ENCODE peak calls at places on chromosomes 13 and 19, in five cellular contexts. One of them, this sample, is unnamed.
A peak's percentile ranks its signal among the peaks of the same experiment; 100 is the strongest.

GRCh38 chr19:12720851-12721655 is 2.7 kb downstream of the TNPO2 start:
- DNase-seq in H1: no peak
- DNase-seq in neuronal stem cell: no peak
- DNase-seq in trophoblast cell: no peak
- DNase-seq in H9: no peak
- DNase-seq in this sample: peak; percentile 29

GRCh38 chr19:19514215-19514633 is 1.1 kb downstream of the TSSK6 start:
- DNase-seq in H1: no peak
- DNase-seq in neuronal stem cell: no peak
- DNase-seq in trophoblast cell: peak; percentile 69
- DNase-seq in H9: no peak
- DNase-seq in this sample: no peak

GRCh38 chr19:23075031-23075733 is 41.6 kb upstream of the ZNF730 start:
- DNase-seq in H1: peak; percentile 92
- DNase-seq in neuronal stem cell: peak; percentile 81
- DNase-seq in trophoblast cell: peak; percentile 78
- DNase-seq in H9: peak; percentile 97
- DNase-seq in this sample: peak; percentile 82

GRCh38 chr19:29484876-29485275 is 40.9 kb upstream of the VSTM2B start:
- DNase-seq in H1: no peak
- DNase-seq in neuronal stem cell: no peak
- DNase-seq in trophoblast cell: no peak
- DNase-seq in H9: peak; percentile 5
- DNase-seq in this sample: no peak

GRCh38 chr13:20566424-20566916 is 487 bp upstream of the IFT88 start:
- DNase-seq in H1: peak; percentile 17
- DNase-seq in neuronal stem cell: no peak
- DNase-seq in trophoblast cell: peak; percentile 83
- DNase-seq in H9: no peak
- DNase-seq in this sample: peak; percentile 84

GRCh38 chr13:27442071-27442647 is 8.2 kb downstream of the MTIF3 start:
- DNase-seq in H1: no peak
- DNase-seq in neuronal stem cell: no peak
- DNase-seq in trophoblast cell: peak; percentile 41
- DNase-seq in H9: no peak
- DNase-seq in this sample: no peak

GRCh38 chr13:101838305-101838835 is 385.9 kb downstream of the ITGBL1 start:
- DNase-seq in H1: no peak
- DNase-seq in neuronal stem cell: no peak
- DNase-seq in trophoblast cell: no peak
- DNase-seq in H9: no peak
- DNase-seq in this sample: peak; percentile 22

GRCh38 chr13:105410602-105411001 is 1124.9 kb downstream of the EFNB2 start:
- DNase-seq in H1: peak; percentile 10
- DNase-seq in neuronal stem cell: peak; percentile 26
- DNase-seq in trophoblast cell: peak; percentile 88
- DNase-seq in H9: peak; percentile 71
- DNase-seq in this sample: peak; percentile 9

GRCh38 chr13:77176350-77176749 is 149.4 kb upstream of the FBXL3 start:
- DNase-seq in H1: no peak
- DNase-seq in neuronal stem cell: no peak
- DNase-seq in trophoblast cell: peak; percentile 86
- DNase-seq in H9: no peak
- DNase-seq in this sample: peak; percentile 49

GRCh38 chr13:110699148-110700145 is 6.5 kb downstream of the CARS2 start:
- DNase-seq in H1: no peak
- DNase-seq in neuronal stem cell: no peak
- DNase-seq in trophoblast cell: no peak
- DNase-seq in H9: no peak
- DNase-seq in this sample: no peak

GRCh38 chr19:15452111-15453047 is 2.6 kb upstream of the WIZ start:
- DNase-seq in H1: peak; percentile 91
- DNase-seq in neuronal stem cell: peak; percentile 86
- DNase-seq in trophoblast cell: peak; percentile 52
- DNase-seq in H9: peak; percentile 99
- DNase-seq in this sample: peak; percentile 90

GRCh38 chr19:37975596-37976515 is 68.8 kb downstream of the SIPA1L3 start:
- DNase-seq in H1: no peak
- DNase-seq in neuronal stem cell: no peak
- DNase-seq in trophoblast cell: no peak
- DNase-seq in H9: no peak
- DNase-seq in this sample: no peak

GRCh38 chr19:1507763-1508506 is 4.9 kb downstream of the ADAMTSL5 start:
- DNase-seq in H1: peak; percentile 91
- DNase-seq in neuronal stem cell: peak; percentile 97
- DNase-seq in trophoblast cell: peak; percentile 97
- DNase-seq in H9: peak; percentile 98
- DNase-seq in this sample: peak; percentile 98

GRCh38 chr13:37914781-37915391 is 45.3 kb upstream of the TRPC4 start:
- DNase-seq in H1: no peak
- DNase-seq in neuronal stem cell: no peak
- DNase-seq in trophoblast cell: peak; percentile 16
- DNase-seq in H9: peak; percentile 73
- DNase-seq in this sample: peak; percentile 37

GRCh38 chr19:11191273-11191755 is 6.0 kb downstream of the KANK2 start:
- DNase-seq in H1: no peak
- DNase-seq in neuronal stem cell: no peak
- DNase-seq in trophoblast cell: peak; percentile 81
- DNase-seq in H9: no peak
- DNase-seq in this sample: peak; percentile 86

GRCh38 chr13:43316997-43317396 is 293.6 kb downstream of the DNAJC15 start:
- DNase-seq in H1: no peak
- DNase-seq in neuronal stem cell: no peak
- DNase-seq in trophoblast cell: peak; percentile 22
- DNase-seq in H9: no peak
- DNase-seq in this sample: peak; percentile 50

GRCh38 chr19:40806385-40807146 is 7.6 kb downstream of the EGLN2 start:
- DNase-seq in H1: peak; percentile 90
- DNase-seq in neuronal stem cell: peak; percentile 96
- DNase-seq in trophoblast cell: peak; percentile 93
- DNase-seq in H9: peak; percentile 99
- DNase-seq in this sample: peak; percentile 99

GRCh38 chr19:18266863-18267686 is 7.2 kb downstream of the IQCN start:
- DNase-seq in H1: no peak
- DNase-seq in neuronal stem cell: no peak
- DNase-seq in trophoblast cell: no peak
- DNase-seq in H9: no peak
- DNase-seq in this sample: peak; percentile 40

GRCh38 chr19:9565900-9566705 is 18.2 kb downstream of the ZNF121 start:
- DNase-seq in H1: no peak
- DNase-seq in neuronal stem cell: no peak
- DNase-seq in trophoblast cell: peak; percentile 18
- DNase-seq in H9: no peak
- DNase-seq in this sample: peak; percentile 21

GRCh38 chr13:49608932-49609331 is 19.4 kb upstream of the ARL11 start:
- DNase-seq in H1: no peak
- DNase-seq in neuronal stem cell: no peak
- DNase-seq in trophoblast cell: no peak
- DNase-seq in H9: no peak
- DNase-seq in this sample: no peak

GRCh38 chr19:43784251-43784980 is 3.6 kb upstream of the KCNN4 start:
- DNase-seq in H1: no peak
- DNase-seq in neuronal stem cell: no peak
- DNase-seq in trophoblast cell: peak; percentile 81
- DNase-seq in H9: peak; percentile 50
- DNase-seq in this sample: peak; percentile 88

GRCh38 chr19:812049-812816 is 9.5 kb downstream of the PLPPR3 start:
- DNase-seq in H1: no peak
- DNase-seq in neuronal stem cell: no peak
- DNase-seq in trophoblast cell: peak; percentile 42
- DNase-seq in H9: no peak
- DNase-seq in this sample: no peak

GRCh38 chr13:107767119-107767518 is 448.2 kb downstream of the LIG4 start:
- DNase-seq in H1: no peak
- DNase-seq in neuronal stem cell: no peak
- DNase-seq in trophoblast cell: no peak
- DNase-seq in H9: no peak
- DNase-seq in this sample: peak; percentile 18

GRCh38 chr19:38721977-38722773 is 22.1 kb downstream of the CAPN12 start:
- DNase-seq in H1: no peak
- DNase-seq in neuronal stem cell: peak; percentile 46
- DNase-seq in trophoblast cell: no peak
- DNase-seq in H9: no peak
- DNase-seq in this sample: no peak

GRCh38 chr13:110323172-110323851 is 16.2 kb downstream of the COL4A2 start:
- DNase-seq in H1: no peak
- DNase-seq in neuronal stem cell: no peak
- DNase-seq in trophoblast cell: peak; percentile 54
- DNase-seq in H9: peak; percentile 40
- DNase-seq in this sample: peak; percentile 81

GRCh38 chr13:55572862-55573261 is 1567.9 kb upstream of the PRR20A start:
- DNase-seq in H1: no peak
- DNase-seq in neuronal stem cell: no peak
- DNase-seq in trophoblast cell: no peak
- DNase-seq in H9: peak; percentile 33
- DNase-seq in this sample: no peak

GRCh38 chr13:86591862-86592261 is 792.6 kb upstream of the SLITRK6 start:
- DNase-seq in H1: no peak
- DNase-seq in neuronal stem cell: no peak
- DNase-seq in trophoblast cell: no peak
- DNase-seq in H9: no peak
- DNase-seq in this sample: peak; percentile 15

GRCh38 chr13:88637935-88638334 is 966.8 kb downstream of the SLITRK5 start:
- DNase-seq in H1: no peak
- DNase-seq in neuronal stem cell: no peak
- DNase-seq in trophoblast cell: no peak
- DNase-seq in H9: no peak
- DNase-seq in this sample: no peak

GRCh38 chr19:8500158-8500557 is 2.3 kb downstream of the PRAM1 start:
- DNase-seq in H1: no peak
- DNase-seq in neuronal stem cell: no peak
- DNase-seq in trophoblast cell: no peak
- DNase-seq in H9: no peak
- DNase-seq in this sample: no peak

GRCh38 chr13:112849500-112849899 is 119.5 kb upstream of the MCF2L start:
- DNase-seq in H1: no peak
- DNase-seq in neuronal stem cell: no peak
- DNase-seq in trophoblast cell: no peak
- DNase-seq in H9: no peak
- DNase-seq in this sample: no peak

GRCh38 chr13:28609936-28610335 is 49.0 kb upstream of the POMP start:
- DNase-seq in H1: no peak
- DNase-seq in neuronal stem cell: no peak
- DNase-seq in trophoblast cell: no peak
- DNase-seq in H9: no peak
- DNase-seq in this sample: peak; percentile 68

GRCh38 chr13:28611654-28612131 is 47.2 kb upstream of the POMP start:
- DNase-seq in H1: no peak
- DNase-seq in neuronal stem cell: no peak
- DNase-seq in trophoblast cell: peak; percentile 26
- DNase-seq in H9: no peak
- DNase-seq in this sample: peak; percentile 72

GRCh38 chr13:28613562-28613961 is 45.4 kb upstream of the POMP start:
- DNase-seq in H1: no peak
- DNase-seq in neuronal stem cell: no peak
- DNase-seq in trophoblast cell: no peak
- DNase-seq in H9: no peak
- DNase-seq in this sample: peak; percentile 34

GRCh38 chr13:28609381-28609780 is 49.5 kb upstream of the POMP start:
- DNase-seq in H1: no peak
- DNase-seq in neuronal stem cell: no peak
- DNase-seq in trophoblast cell: no peak
- DNase-seq in H9: no peak
- DNase-seq in this sample: no peak

GRCh38 chr13:28611021-28611420 is 47.9 kb upstream of the POMP start:
- DNase-seq in H1: no peak
- DNase-seq in neuronal stem cell: no peak
- DNase-seq in trophoblast cell: no peak
- DNase-seq in H9: no peak
- DNase-seq in this sample: peak; percentile 59
- H2BK12ac ChIP-seq in H1: no peak overlapping the region
- H2BK12ac ChIP-seq in neuronal stem cell: no peak overlapping the region
- H2BK12ac ChIP-seq in trophoblast cell: no peak overlapping the region
- H2BK12ac ChIP-seq in H9: no peak overlapping the region
- H2BK12ac ChIP-seq in this sample: peak overlapping the region; percentile 94

DNA sequence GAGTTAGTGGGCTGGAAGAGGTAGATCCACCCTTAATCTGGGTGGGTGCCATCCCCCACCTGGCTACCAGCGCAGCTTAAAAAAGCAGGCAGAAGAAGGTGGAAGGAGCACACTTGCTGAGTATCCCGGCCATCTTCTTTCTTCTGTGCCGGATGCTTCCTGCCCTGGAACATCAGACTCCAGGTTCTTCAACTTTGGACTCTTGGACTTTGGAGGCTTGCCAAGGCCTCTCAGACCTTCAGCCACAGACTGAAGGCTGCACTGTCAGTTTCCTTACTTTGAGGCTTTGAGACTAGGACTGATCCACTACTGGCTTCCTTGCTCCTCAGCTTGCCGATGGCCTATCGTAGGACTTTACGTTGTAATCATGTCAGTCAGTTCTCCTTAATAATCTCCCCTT is 127.6 kb upstream of the GPC6 start:
- DNase-seq in H1: no peak
- DNase-seq in neuronal stem cell: no peak
- DNase-seq in trophoblast cell: no peak
- DNase-seq in H9: no peak
- DNase-seq in this sample: no peak
- H2BK12ac ChIP-seq in H1: no peak overlapping the region
- H2BK12ac ChIP-seq in neuronal stem cell: no peak overlapping the region
- H2BK12ac ChIP-seq in trophoblast cell: no peak overlapping the region
- H2BK12ac ChIP-seq in H9: no peak overlapping the region
- H2BK12ac ChIP-seq in this sample: no peak overlapping the region

DNA sequence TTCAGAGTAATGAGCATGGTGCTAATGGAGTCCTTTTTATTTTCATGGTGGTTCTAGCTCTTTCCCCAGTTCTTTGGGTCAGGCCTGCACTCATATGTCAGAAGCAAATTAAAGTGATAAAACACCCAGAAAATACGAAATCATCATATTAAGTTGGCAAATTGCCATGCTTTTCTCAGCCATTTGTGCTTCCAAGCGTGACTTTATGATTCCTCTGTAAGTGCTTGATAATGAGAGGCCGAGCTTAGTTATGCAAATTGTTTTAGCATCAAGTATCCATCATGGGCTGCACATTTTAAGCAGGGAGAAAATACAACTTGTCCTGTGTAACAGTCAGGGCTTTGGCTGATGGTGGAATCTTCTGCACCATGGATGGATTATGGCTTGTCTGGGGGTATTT is 45.2 kb downstream of the MTUS2 start:
- DNase-seq in H1: no peak
- DNase-seq in neuronal stem cell: no peak
- DNase-seq in trophoblast cell: no peak
- DNase-seq in H9: no peak
- DNase-seq in this sample: no peak
- H2BK12ac ChIP-seq in H1: no peak overlapping the region
- H2BK12ac ChIP-seq in neuronal stem cell: no peak overlapping the region
- H2BK12ac ChIP-seq in trophoblast cell: no peak overlapping the region
- H2BK12ac ChIP-seq in H9: no peak overlapping the region
- H2BK12ac ChIP-seq in this sample: no peak overlapping the region

DNA sequence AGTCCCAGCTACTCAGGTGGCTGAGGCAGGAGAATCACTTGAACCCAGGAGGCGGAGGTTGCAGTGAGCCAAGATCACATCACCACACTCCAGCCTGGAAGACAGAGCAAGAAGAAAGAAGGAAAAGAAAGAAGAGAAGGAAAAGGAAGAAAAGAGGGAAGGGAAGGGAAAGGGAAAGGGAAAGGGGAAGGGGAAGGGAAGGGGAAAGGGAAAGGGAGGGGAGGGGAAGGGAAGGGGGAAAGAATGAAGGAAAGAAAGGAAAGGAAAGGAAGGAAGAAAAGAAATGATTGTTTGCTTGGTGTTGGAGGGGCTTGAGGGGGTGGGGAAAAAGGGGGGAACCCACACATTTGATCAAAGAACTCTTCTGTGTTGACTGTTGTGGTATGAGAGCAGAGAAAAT is 10.0 kb downstream of the PMIS2 start:
- DNase-seq in H1: no peak
- DNase-seq in neuronal stem cell: no peak
- DNase-seq in trophoblast cell: no peak
- DNase-seq in H9: no peak
- DNase-seq in this sample: no peak
- H2BK12ac ChIP-seq in H1: no peak overlapping the region
- H2BK12ac ChIP-seq in neuronal stem cell: no peak overlapping the region
- H2BK12ac ChIP-seq in trophoblast cell: no peak overlapping the region
- H2BK12ac ChIP-seq in H9: no peak overlapping the region
- H2BK12ac ChIP-seq in this sample: no peak overlapping the region